ENCODE peak calls at places on chromosomes 3 and 15, in four cellular contexts. L, T, A and G are unnamed samples.
A peak's percentile ranks its signal among the peaks of the same experiment; 100 is the strongest.

GRCh38 chr15:61997786-61998185 is 62.5 kb downstream of the VPS13C start:
- DNase-seq in L (no peak), T (no peak), A (no peak), G (no peak)

GRCh38 chr3:172355836-172356235 is 92.4 kb downstream of the GHSR start:
- DNase-seq in L (no peak), T (no peak), A (no peak), G (peak; percentile 46)

GRCh38 chr3:149277338-149277813 is 55.7 kb upstream of the CP start:
- DNase-seq in L (peak; percentile 19), T (no peak), A (no peak), G (peak; percentile 53)

GRCh38 chr15:71278989-71279756 is 163.9 kb downstream of the THSD4 start:
- DNase-seq in L (no peak), T (no peak), A (no peak), G (peak; percentile 66)

GRCh38 chr15:98155356-98155755 is 194.9 kb downstream of the ARRDC4 start:
- DNase-seq in L (no peak), T (no peak), A (no peak), G (no peak)

GRCh38 chr3:56917740-56918568 is 116.2 kb upstream of the ARHGEF3 start:
- DNase-seq in L (no peak), T (no peak), A (no peak), G (no peak)

GRCh38 chr3:60114191-60114590 is 1064.4 kb upstream of the CFAP20DC start:
- DNase-seq in L (no peak), T (no peak), A (no peak), G (no peak)

GRCh38 chr15:74322558-74323180 is 44.8 kb downstream of the CYP11A1 start:
- DNase-seq in L (peak; percentile 57), T (peak; percentile 83), A (peak; percentile 56), G (peak; percentile 85)

GRCh38 chr15:71791975-71792374 is 18.4 kb upstream of the NR2E3 start:
- DNase-seq in L (no peak), T (no peak), A (no peak), G (no peak)

GRCh38 chr3:34106879-34107278 is 308.4 kb downstream of the PDCD6IP start:
- DNase-seq in L (no peak), T (no peak), A (no peak), G (no peak)

GRCh38 chr3:43584043-43584826 is 37.6 kb downstream of the ANO10 start:
- DNase-seq in L (no peak), T (no peak), A (no peak), G (no peak)

GRCh38 chr3:172982731-172983364 is 158.2 kb downstream of the SPATA16 start:
- DNase-seq in L (no peak), T (no peak), A (no peak), G (no peak)

GRCh38 chr3:183050706-183051105 is 48.6 kb downstream of the MCCC1 start:
- DNase-seq in L (no peak), T (no peak), A (no peak), G (no peak)